ENCODE peak calls at places on chromosomes 11 and 22, in nine cellular contexts. One of them, this sample, is unnamed.

GRCh38 chr11:27350503-27350902 is 12.5 kb downstream of the CCDC34 start:
- DNase-seq in fibroblast of the conjunctiva: peak; percentile 30
- DNase-seq in T1000: no peak
- DNase-seq in GM04504: no peak
- DNase-seq in Daoy: no peak
- DNase-seq in BJ: no peak
- DNase-seq in SK-N-DZ: no peak
- DNase-seq in HS-27A: no peak
- DNase-seq in LHCN-M2: no peak
- DNase-seq in this sample: no peak

GRCh38 chr11:3120071-3120792 is 44.9 kb downstream of the OSBPL5 start:
- DNase-seq in fibroblast of the conjunctiva: no peak
- DNase-seq in T1000: no peak
- DNase-seq in GM04504: no peak
- DNase-seq in Daoy: no peak
- DNase-seq in BJ: no peak
- DNase-seq in SK-N-DZ: no peak
- DNase-seq in HS-27A: no peak
- DNase-seq in LHCN-M2: no peak
- DNase-seq in this sample: peak; percentile 48

GRCh38 chr11:80722616-80723015 is 1281.8 kb upstream of the TENM4 start:
- DNase-seq in fibroblast of the conjunctiva: no peak
- DNase-seq in T1000: no peak
- DNase-seq in GM04504: no peak
- DNase-seq in Daoy: no peak
- DNase-seq in BJ: no peak
- DNase-seq in SK-N-DZ: peak; percentile 97
- DNase-seq in HS-27A: no peak
- DNase-seq in LHCN-M2: no peak
- DNase-seq in this sample: no peak

GRCh38 chr22:35705141-35705540 is 12.5 kb upstream of the APOL5 start:
- DNase-seq in fibroblast of the conjunctiva: peak; percentile 43
- DNase-seq in T1000: no peak
- DNase-seq in GM04504: peak; percentile 47
- DNase-seq in Daoy: peak; percentile 80
- DNase-seq in BJ: peak; percentile 26
- DNase-seq in SK-N-DZ: no peak
- DNase-seq in HS-27A: peak; percentile 69
- DNase-seq in LHCN-M2: peak; percentile 78
- DNase-seq in this sample: no peak

GRCh38 chr11:71165771-71166170 is 86.6 kb downstream of the SHANK2 start:
- DNase-seq in fibroblast of the conjunctiva: no peak
- DNase-seq in T1000: no peak
- DNase-seq in GM04504: no peak
- DNase-seq in Daoy: no peak
- DNase-seq in BJ: no peak
- DNase-seq in SK-N-DZ: no peak
- DNase-seq in HS-27A: no peak
- DNase-seq in LHCN-M2: no peak
- DNase-seq in this sample: no peak

GRCh38 chr22:43213962-43214361 is 27.0 kb upstream of the TTLL12 start:
- DNase-seq in fibroblast of the conjunctiva: no peak
- DNase-seq in T1000: no peak
- DNase-seq in GM04504: no peak
- DNase-seq in Daoy: no peak
- DNase-seq in BJ: no peak
- DNase-seq in SK-N-DZ: no peak
- DNase-seq in HS-27A: no peak
- DNase-seq in LHCN-M2: no peak
- DNase-seq in this sample: no peak

GRCh38 chr11:8699903-8700302 is 17.3 kb downstream of the RPL27A start:
- DNase-seq in fibroblast of the conjunctiva: no peak
- DNase-seq in T1000: no peak
- DNase-seq in GM04504: no peak
- DNase-seq in Daoy: peak; percentile 79
- DNase-seq in BJ: no peak
- DNase-seq in SK-N-DZ: no peak
- DNase-seq in HS-27A: no peak
- DNase-seq in LHCN-M2: peak; percentile 92
- DNase-seq in this sample: peak; percentile 77

GRCh38 chr22:25357606-25358420 is 138.4 kb downstream of the CRYBB2 start:
- DNase-seq in fibroblast of the conjunctiva: no peak
- DNase-seq in T1000: no peak
- DNase-seq in GM04504: no peak
- DNase-seq in Daoy: no peak
- DNase-seq in BJ: no peak
- DNase-seq in SK-N-DZ: no peak
- DNase-seq in HS-27A: no peak
- DNase-seq in LHCN-M2: no peak
- DNase-seq in this sample: no peak

GRCh38 chr11:74647404-74647803 is 55.0 kb downstream of the POLD3 start:
- DNase-seq in fibroblast of the conjunctiva: no peak
- DNase-seq in T1000: no peak
- DNase-seq in GM04504: no peak
- DNase-seq in Daoy: no peak
- DNase-seq in BJ: no peak
- DNase-seq in SK-N-DZ: no peak
- DNase-seq in HS-27A: no peak
- DNase-seq in LHCN-M2: peak; percentile 31
- DNase-seq in this sample: no peak

GRCh38 chr11:116123739-116124138 is 619.5 kb upstream of the CADM1 start:
- DNase-seq in fibroblast of the conjunctiva: no peak
- DNase-seq in T1000: no peak
- DNase-seq in GM04504: no peak
- DNase-seq in Daoy: no peak
- DNase-seq in BJ: no peak
- DNase-seq in SK-N-DZ: no peak
- DNase-seq in HS-27A: no peak
- DNase-seq in LHCN-M2: no peak
- DNase-seq in this sample: no peak

GRCh38 chr11:94925422-94926270 is 47.7 kb downstream of the CWC15 start:
- DNase-seq in fibroblast of the conjunctiva: no peak
- DNase-seq in T1000: no peak
- DNase-seq in GM04504: no peak
- DNase-seq in Daoy: no peak
- DNase-seq in BJ: no peak
- DNase-seq in SK-N-DZ: peak; percentile 79
- DNase-seq in HS-27A: no peak
- DNase-seq in LHCN-M2: no peak
- DNase-seq in this sample: no peak

GRCh38 chr11:46290598-46291309 is 13.3 kb downstream of the CREB3L1 start:
- DNase-seq in fibroblast of the conjunctiva: peak; percentile 99
- DNase-seq in T1000: peak; percentile 71
- DNase-seq in GM04504: peak; percentile 98
- DNase-seq in Daoy: peak; percentile 93
- DNase-seq in BJ: peak; percentile 85
- DNase-seq in SK-N-DZ: peak; percentile 68
- DNase-seq in HS-27A: peak; percentile 96
- DNase-seq in LHCN-M2: peak; percentile 92
- DNase-seq in this sample: peak; percentile 61

GRCh38 chr11:46557684-46558151 is 36.1 kb downstream of the AMBRA1 start:
- DNase-seq in fibroblast of the conjunctiva: no peak
- DNase-seq in T1000: peak; percentile 41
- DNase-seq in GM04504: no peak
- DNase-seq in Daoy: peak; percentile 56
- DNase-seq in BJ: no peak
- DNase-seq in SK-N-DZ: no peak
- DNase-seq in HS-27A: no peak
- DNase-seq in LHCN-M2: peak; percentile 51
- DNase-seq in this sample: no peak

GRCh38 chr11:13119361-13119760 is 110.2 kb downstream of the RASSF10 start:
- DNase-seq in fibroblast of the conjunctiva: no peak
- DNase-seq in T1000: no peak
- DNase-seq in GM04504: no peak
- DNase-seq in Daoy: peak; percentile 49
- DNase-seq in BJ: no peak
- DNase-seq in SK-N-DZ: no peak
- DNase-seq in HS-27A: no peak
- DNase-seq in LHCN-M2: peak; percentile 51
- DNase-seq in this sample: no peak

GRCh38 chr11:46315033-46315738 is 32.1 kb upstream of the DGKZ start:
- DNase-seq in fibroblast of the conjunctiva: peak; percentile 65
- DNase-seq in T1000: peak; percentile 69
- DNase-seq in GM04504: no peak
- DNase-seq in Daoy: peak; percentile 79
- DNase-seq in BJ: no peak
- DNase-seq in SK-N-DZ: peak; percentile 71
- DNase-seq in HS-27A: no peak
- DNase-seq in LHCN-M2: peak; percentile 80
- DNase-seq in this sample: peak; percentile 76

GRCh38 chr22:19179472-19180048 is 1.0 kb upstream of the SLC25A1 start:
- DNase-seq in fibroblast of the conjunctiva: peak; percentile 82
- DNase-seq in T1000: peak; percentile 59
- DNase-seq in GM04504: peak; percentile 58
- DNase-seq in Daoy: peak; percentile 82
- DNase-seq in BJ: peak; percentile 36
- DNase-seq in SK-N-DZ: peak; percentile 86
- DNase-seq in HS-27A: peak; percentile 34
- DNase-seq in LHCN-M2: peak; percentile 64
- DNase-seq in this sample: peak; percentile 90

GRCh38 chr11:108609681-108610080 is 16.1 kb upstream of the EXPH5 start:
- DNase-seq in fibroblast of the conjunctiva: no peak
- DNase-seq in T1000: no peak
- DNase-seq in GM04504: peak; percentile 13
- DNase-seq in Daoy: peak; percentile 74
- DNase-seq in BJ: no peak
- DNase-seq in SK-N-DZ: no peak
- DNase-seq in HS-27A: no peak
- DNase-seq in LHCN-M2: peak; percentile 98
- DNase-seq in this sample: no peak

GRCh38 chr22:26751217-26751616 is 93.8 kb downstream of the MIAT start:
- DNase-seq in fibroblast of the conjunctiva: no peak
- DNase-seq in T1000: no peak
- DNase-seq in GM04504: no peak
- DNase-seq in Daoy: no peak
- DNase-seq in BJ: no peak
- DNase-seq in SK-N-DZ: no peak
- DNase-seq in HS-27A: no peak
- DNase-seq in LHCN-M2: no peak
- DNase-seq in this sample: no peak

GRCh38 chr11:15667127-15667725 is 552.5 kb downstream of the INSC start:
- DNase-seq in fibroblast of the conjunctiva: no peak
- DNase-seq in T1000: no peak
- DNase-seq in GM04504: no peak
- DNase-seq in Daoy: no peak
- DNase-seq in BJ: no peak
- DNase-seq in SK-N-DZ: no peak
- DNase-seq in HS-27A: no peak
- DNase-seq in LHCN-M2: no peak
- DNase-seq in this sample: no peak

GRCh38 chr11:95849087-95849825 is 59.0 kb downstream of the CEP57 start:
- DNase-seq in fibroblast of the conjunctiva: peak; percentile 64
- DNase-seq in T1000: peak; percentile 24
- DNase-seq in GM04504: no peak
- DNase-seq in Daoy: peak; percentile 71
- DNase-seq in BJ: peak; percentile 27
- DNase-seq in SK-N-DZ: peak; percentile 16
- DNase-seq in HS-27A: no peak
- DNase-seq in LHCN-M2: peak; percentile 77
- DNase-seq in this sample: peak; percentile 37

GRCh38 chr11:3345736-3346135 is 33.2 kb downstream of the ZNF195 start:
- DNase-seq in fibroblast of the conjunctiva: no peak
- DNase-seq in T1000: no peak
- DNase-seq in GM04504: no peak
- DNase-seq in Daoy: no peak
- DNase-seq in BJ: no peak
- DNase-seq in SK-N-DZ: no peak
- DNase-seq in HS-27A: no peak
- DNase-seq in LHCN-M2: no peak
- DNase-seq in this sample: no peak

GRCh38 chr11:73095613-73096012 is 46.5 kb downstream of the FCHSD2 start:
- DNase-seq in fibroblast of the conjunctiva: no peak
- DNase-seq in T1000: no peak
- DNase-seq in GM04504: no peak
- DNase-seq in Daoy: no peak
- DNase-seq in BJ: no peak
- DNase-seq in SK-N-DZ: no peak
- DNase-seq in HS-27A: no peak
- DNase-seq in LHCN-M2: no peak
- DNase-seq in this sample: peak; percentile 43

GRCh38 chr22:37601540-37602442 is 6.8 kb upstream of the GGA1 start:
- DNase-seq in fibroblast of the conjunctiva: peak; percentile 33
- DNase-seq in T1000: no peak
- DNase-seq in GM04504: peak; percentile 36
- DNase-seq in Daoy: peak; percentile 68
- DNase-seq in BJ: no peak
- DNase-seq in SK-N-DZ: no peak
- DNase-seq in HS-27A: no peak
- DNase-seq in LHCN-M2: peak; percentile 70
- DNase-seq in this sample: no peak

GRCh38 chr11:75223954-75224643 is 16.5 kb upstream of the TPBGL start:
- DNase-seq in fibroblast of the conjunctiva: no peak
- DNase-seq in T1000: no peak
- DNase-seq in GM04504: no peak
- DNase-seq in Daoy: peak; percentile 21
- DNase-seq in BJ: no peak
- DNase-seq in SK-N-DZ: no peak
- DNase-seq in HS-27A: no peak
- DNase-seq in LHCN-M2: no peak
- DNase-seq in this sample: no peak

GRCh38 chr22:19457828-19458428 is 10.4 kb upstream of the C22orf39 start:
- DNase-seq in fibroblast of the conjunctiva: no peak
- DNase-seq in T1000: no peak
- DNase-seq in GM04504: no peak
- DNase-seq in Daoy: no peak
- DNase-seq in BJ: no peak
- DNase-seq in SK-N-DZ: no peak
- DNase-seq in HS-27A: no peak
- DNase-seq in LHCN-M2: no peak
- DNase-seq in this sample: no peak

GRCh38 chr11:2528301-2529050 is 83.7 kb downstream of the KCNQ1 start:
- DNase-seq in fibroblast of the conjunctiva: no peak
- DNase-seq in T1000: no peak
- DNase-seq in GM04504: no peak
- DNase-seq in Daoy: no peak
- DNase-seq in BJ: no peak
- DNase-seq in SK-N-DZ: no peak
- DNase-seq in HS-27A: no peak
- DNase-seq in LHCN-M2: no peak
- DNase-seq in this sample: peak; percentile 6

GRCh38 chr22:36197065-36197440 is 4.6 kb downstream of the APOL4 start:
- DNase-seq in fibroblast of the conjunctiva: peak; percentile 66
- DNase-seq in T1000: no peak
- DNase-seq in GM04504: no peak
- DNase-seq in Daoy: peak; percentile 62
- DNase-seq in BJ: no peak
- DNase-seq in SK-N-DZ: peak; percentile 78
- DNase-seq in HS-27A: no peak
- DNase-seq in LHCN-M2: peak; percentile 52
- DNase-seq in this sample: peak; percentile 85

GRCh38 chr22:41799486-41800347 is 762 bp upstream of the CCDC134 start:
- DNase-seq in fibroblast of the conjunctiva: no peak
- DNase-seq in T1000: no peak
- DNase-seq in GM04504: no peak
- DNase-seq in Daoy: no peak
- DNase-seq in BJ: no peak
- DNase-seq in SK-N-DZ: peak; percentile 40
- DNase-seq in HS-27A: no peak
- DNase-seq in LHCN-M2: no peak
- DNase-seq in this sample: peak; percentile 41

GRCh38 chr11:78000193-78000592 is 5.7 kb upstream of the INTS4 start:
- DNase-seq in fibroblast of the conjunctiva: peak; percentile 68
- DNase-seq in T1000: no peak
- DNase-seq in GM04504: peak; percentile 39
- DNase-seq in Daoy: peak; percentile 56
- DNase-seq in BJ: no peak
- DNase-seq in SK-N-DZ: peak; percentile 81
- DNase-seq in HS-27A: peak; percentile 57
- DNase-seq in LHCN-M2: peak; percentile 60
- DNase-seq in this sample: no peak